ENCODE peak calls at places on chromosome 17, in four cellular contexts. I is OCI-LY7, S is SK-N-SH, L is K562. E is an unnamed sample.

GRCh38 chr17:71203953-71204352 is 916.9 kb upstream of the SOX9 start:
- DNase-seq in I (no peak), S (no peak), L (no peak), E (no peak)

GRCh38 chr17:5526821-5527598 is 40.6 kb downstream of the MIS12 start:
- DNase-seq in I (no peak), S (peak), L (peak), E (peak)

GRCh38 chr17:74288785-74289184 is 14.8 kb downstream of the DNAI2 start:
- DNase-seq in I (no peak), S (no peak), L (no peak), E (no peak)

GRCh38 chr17:83186751-83187421 is 107.5 kb downstream of the METRNL start:
- DNase-seq in I (no peak), S (no peak), L (no peak), E (no peak)

GRCh38 chr17:41773731-41774193 is 12.7 kb downstream of the JUP start:
- DNase-seq in I (no peak), S (no peak), L (no peak), E (no peak)

GRCh38 chr17:9217151-9218067 is 196.1 kb downstream of the NTN1 start:
- DNase-seq in I (no peak), S (peak), L (no peak), E (peak)

GRCh38 chr17:18858567-18859245 is 775 bp downstream of the PRPSAP2 start:
- DNase-seq in I (no peak), S (no peak), L (no peak), E (no peak)

GRCh38 chr17:67018429-67019125 is 25.8 kb upstream of the CACNG1 start:
- DNase-seq in I (no peak), S (peak), L (no peak), E (peak)

GRCh38 chr17:4295686-4296085 is 31.9 kb upstream of the ANKFY1 start:
- DNase-seq in I (no peak), S (no peak), L (no peak), E (no peak)

GRCh38 chr17:1588781-1589585 is 26.4 kb upstream of the PITPNA start:
- DNase-seq in I (no peak), S (no peak), L (no peak), E (peak)

GRCh38 chr17:77314601-77315000 is 173.8 kb downstream of the SEC14L1 start:
- DNase-seq in I (no peak), S (peak), L (no peak), E (no peak)

GRCh38 chr17:61415374-61416210 is 15.9 kb downstream of the TBX2 start:
- DNase-seq in I (no peak), S (no peak), L (no peak), E (no peak)

GRCh38 chr17:30153463-30153862 is 36.8 kb downstream of the NSRP1 start:
- DNase-seq in I (no peak), S (no peak), L (no peak), E (no peak)

GRCh38 chr17:67322039-67322787 is 44.2 kb downstream of the PSMD12 start:
- DNase-seq in I (no peak), S (peak), L (peak), E (peak)

GRCh38 chr17:6530324-6530920 is 25.9 kb downstream of the PITPNM3 start:
- DNase-seq in I (no peak), S (no peak), L (no peak), E (no peak)

GRCh38 chr17:1300580-1300905 is 21.1 kb downstream of the TRARG1 start:
- DNase-seq in I (no peak), S (no peak), L (no peak), E (no peak)

GRCh38 chr17:16013943-16014407 is 14.4 kb downstream of the TTC19 start:
- DNase-seq in I (no peak), S (peak), L (no peak), E (peak)

GRCh38 chr17:20173091-20173490 is 163.9 kb downstream of the SPECC1 start:
- DNase-seq in I (no peak), S (no peak), L (no peak), E (no peak)

GRCh38 chr17:31054761-31055160 is 40.0 kb upstream of the NF1 start:
- DNase-seq in I (no peak), S (no peak), L (no peak), E (no peak)

GRCh38 chr17:82058855-82059249 is 6.8 kb downstream of the DUS1L start:
- DNase-seq in I (no peak), S (no peak), L (no peak), E (no peak)

GRCh38 chr17:32310927-32311568 is 30.9 kb downstream of the C17orf75 start:
- DNase-seq in I (peak), S (peak), L (no peak), E (no peak)

DNA sequence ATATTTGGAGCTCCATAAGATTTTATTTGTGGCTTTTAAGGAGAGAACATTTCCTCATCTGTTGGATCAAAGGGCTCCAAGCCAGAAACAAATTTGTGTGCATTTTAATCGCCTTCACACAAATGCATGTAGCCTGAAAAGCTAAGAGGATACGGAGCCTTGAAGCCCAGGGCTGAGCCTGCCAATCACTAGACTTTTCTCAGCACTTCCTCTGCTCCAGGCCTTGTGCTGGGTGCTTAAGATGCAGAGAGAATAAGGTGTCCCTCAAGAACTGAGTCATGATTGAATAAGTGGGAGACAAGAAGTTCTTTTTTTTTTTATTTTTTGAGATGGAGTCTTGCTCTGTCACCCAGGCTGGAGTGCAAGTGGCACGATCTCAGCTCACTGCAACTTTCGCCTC is 3.9 kb upstream of the HEATR9 start:
- DNase-seq in I (no peak), S (no peak), L (no peak), E (no peak)
- H3K4me2 ChIP-seq in I (no peak), S (no peak), L (no peak), E (no peak)

GRCh38 chr17:47225436-47225858 is 16.3 kb downstream of the MYL4 start:
- DNase-seq in I (no peak), S (no peak), L (peak), E (no peak)
- H2AFZ ChIP-seq in I (no peak), S (peak), L (no peak), E (no peak)

DNA sequence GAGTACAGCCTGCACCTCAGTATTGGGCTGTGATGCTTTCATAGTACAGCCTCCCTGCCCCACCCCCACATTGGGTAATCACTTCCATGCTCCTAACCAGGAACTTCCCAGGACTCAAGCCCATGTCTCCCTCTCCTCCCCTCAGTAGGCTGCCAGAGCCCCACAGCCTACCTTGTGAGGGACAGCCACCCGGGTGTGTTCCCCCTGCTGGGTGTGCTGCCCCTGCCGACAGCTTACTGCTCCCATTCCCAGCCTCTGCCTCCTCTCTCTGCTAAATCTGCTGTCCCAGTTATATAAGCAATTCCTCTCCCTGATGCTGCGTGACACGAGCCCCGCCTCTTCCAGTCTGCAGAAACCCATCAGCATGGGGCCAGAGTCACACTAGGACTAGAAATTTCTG is at the start of gene RSKR:
- DNase-seq in I (no peak), S (no peak), L (no peak), E (no peak)
- H3K4me2 ChIP-seq in I (no peak), S (no peak), L (no peak), E (no peak)

DNA sequence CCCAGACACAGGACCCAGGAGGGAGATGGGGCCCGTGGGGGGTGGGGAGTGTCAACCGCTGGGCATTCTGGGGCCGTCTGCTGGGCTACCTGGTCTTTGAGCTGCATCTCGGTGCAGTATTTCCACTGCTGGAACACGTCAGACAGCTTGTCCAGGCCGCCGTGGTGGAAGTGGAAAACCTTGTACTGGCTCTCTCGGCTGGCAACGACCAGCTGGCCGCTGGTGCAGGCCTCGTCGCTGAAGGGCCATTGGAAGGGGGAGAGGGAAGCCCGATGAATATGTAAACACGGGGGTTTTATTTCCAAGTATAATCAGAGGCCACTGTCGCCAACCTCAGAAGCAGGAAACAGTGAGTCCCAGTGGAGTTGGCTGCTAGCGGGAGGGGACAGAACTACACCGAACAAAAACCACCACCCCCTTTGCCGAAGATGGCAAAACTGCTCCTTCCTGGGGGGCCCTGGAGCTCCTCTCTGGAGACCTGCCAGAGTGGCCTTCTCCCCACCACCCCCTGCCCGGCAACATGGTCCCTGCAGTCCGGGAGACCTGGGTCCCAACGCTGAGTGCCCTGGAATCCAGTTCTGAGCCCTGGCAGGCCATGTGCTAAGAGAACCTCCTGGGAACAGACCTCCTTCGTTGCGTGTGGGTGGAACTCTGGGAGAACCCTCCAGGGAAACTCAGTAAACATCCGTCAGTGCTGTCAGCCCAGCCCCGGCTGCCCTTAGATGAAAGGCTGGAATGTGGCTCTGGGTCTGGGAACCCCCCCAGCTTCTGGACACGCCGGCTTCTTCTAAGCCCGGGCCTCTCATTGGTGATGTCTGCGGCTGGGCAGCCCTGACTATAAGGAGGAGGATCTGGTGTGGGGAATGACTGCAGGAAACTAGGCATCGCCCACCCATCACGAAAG is 84.1 kb downstream of the TBC1D16 start:
- DNase-seq in I (no peak), S (peak), L (no peak), E (peak)
- H2AFZ ChIP-seq in I (no peak), S (no peak), L (no peak), E (no peak)

DNA sequence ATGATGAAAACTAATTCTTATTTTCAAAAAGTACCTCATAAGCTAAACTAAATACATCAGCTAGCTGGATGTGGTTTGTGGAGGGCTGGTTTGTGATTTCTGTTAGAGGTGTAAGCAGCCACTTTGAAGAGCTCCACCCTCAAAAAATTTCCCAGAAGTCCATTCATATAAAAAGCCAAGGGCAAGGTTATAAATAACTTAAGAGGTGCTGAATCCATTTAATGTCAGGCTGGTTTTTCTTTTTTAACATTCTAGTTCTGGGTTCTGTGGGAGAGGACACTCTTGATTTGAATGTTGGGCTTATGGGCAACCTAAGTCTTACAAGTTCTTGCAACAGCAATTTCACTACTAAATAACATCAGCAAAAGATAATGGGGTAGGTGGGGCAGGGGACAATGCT is 3.4 kb upstream of the WIPI1 start:
- DNase-seq in I (peak), S (no peak), L (no peak), E (no peak)
- H3K4me2 ChIP-seq in I (peak), S (no peak), L (no peak), E (no peak)

GRCh38 chr17:64024781-64025731 is 4.6 kb upstream of the ICAM2 start:
- DNase-seq in I (no peak), S (no peak), L (no peak), E (no peak)
- H2AFZ ChIP-seq in I (peak), S (no peak), L (peak), E (no peak)

GRCh38 chr17:38424297-38424972 is 3.8 kb upstream of the ARHGAP23 start:
- DNase-seq in I (no peak), S (no peak), L (no peak), E (no peak)
- H3K4me2 ChIP-seq in I (no peak), S (no peak), L (no peak), E (no peak)

GRCh38 chr17:49821466-49821865 is 26.4 kb downstream of the TAC4 start:
- DNase-seq in I (no peak), S (no peak), L (no peak), E (no peak)
- H2AFZ ChIP-seq in I (no peak), S (no peak), L (no peak), E (no peak)

E was measured in hepatocyte.